ENCODE peak calls at places on chromosome 6, in nine cellular contexts. G is GM20000, S is HFFc6, Y is astrocyte of the cerebellum, Z is omental fat pad, K is B cell, I is mucosa of descending colon, N is endothelial cell, R is cardiac fibroblast. H is an unnamed sample.

GRCh38 chr6:17281100-17281496 is at the start of gene RBM24:
- DNase-seq in G (peak), S (peak), Y (peak), Z (peak), K (peak), I (peak), N (peak), R (peak), H (peak)

GRCh38 chr6:24584390-24584735 is 61.6 kb downstream of the KIAA0319 start:
- DNase-seq in G (no peak), S (no peak), Y (no peak), Z (no peak), K (no peak), I (no peak), N (no peak), R (no peak), H (peak)

GRCh38 chr6:116073765-116074450 is 13.2 kb upstream of the FRK start:
- DNase-seq in G (no peak), S (peak), Y (peak), Z (no peak), K (no peak), I (no peak), N (no peak), R (peak), H (no peak)

GRCh38 chr6:88963139-88964090 is at the start of gene RNGTT:
- DNase-seq in G (peak), S (peak), Y (peak), Z (peak), K (peak), I (peak), N (peak), R (peak), H (peak)

GRCh38 chr6:41935190-41935569 is 6.4 kb downstream of the CCND3 start:
- DNase-seq in G (no peak), S (no peak), Y (no peak), Z (no peak), K (no peak), I (no peak), N (no peak), R (no peak), H (no peak)

GRCh38 chr6:109793793-109794192 is 102.7 kb downstream of the FIG4 start:
- DNase-seq in G (no peak), S (peak), Y (peak), Z (no peak), K (no peak), I (peak), N (no peak), R (peak), H (no peak)

GRCh38 chr6:156955494-156956183 is 178.5 kb downstream of the ARID1B start:
- DNase-seq in G (no peak), S (no peak), Y (no peak), Z (no peak), K (no peak), I (peak), N (no peak), R (peak), H (no peak)

GRCh38 chr6:14294270-14294951 is 176.8 kb downstream of the CD83 start:
- DNase-seq in G (no peak), S (no peak), Y (no peak), Z (no peak), K (no peak), I (no peak), N (no peak), R (no peak), H (no peak)

GRCh38 chr6:96014846-96015245 is 928 bp upstream of the FUT9 start:
- DNase-seq in G (no peak), S (no peak), Y (no peak), Z (no peak), K (no peak), I (no peak), N (no peak), R (no peak), H (no peak)

GRCh38 chr6:149477544-149477943 is 7.3 kb downstream of the ZC3H12D start:
- DNase-seq in G (no peak), S (no peak), Y (no peak), Z (no peak), K (no peak), I (no peak), N (no peak), R (no peak), H (no peak)

GRCh38 chr6:169363590-169363989 is 109.9 kb upstream of the THBS2 start:
- DNase-seq in G (no peak), S (peak), Y (no peak), Z (no peak), K (no peak), I (no peak), N (no peak), R (peak), H (no peak)

GRCh38 chr6:36769161-36769675 is 70.0 kb downstream of the CPNE5 start:
- DNase-seq in G (no peak), S (peak), Y (no peak), Z (no peak), K (no peak), I (no peak), N (no peak), R (peak), H (no peak)

GRCh38 chr6:30818426-30818841 is 65.9 kb upstream of the DDR1 start:
- DNase-seq in G (no peak), S (peak), Y (no peak), Z (no peak), K (no peak), I (no peak), N (no peak), R (peak), H (no peak)

GRCh38 chr6:13846841-13847240 is 32.5 kb upstream of the MCUR1 start:
- DNase-seq in G (no peak), S (no peak), Y (no peak), Z (no peak), K (no peak), I (no peak), N (no peak), R (no peak), H (no peak)

GRCh38 chr6:48998574-48998973 is 464.5 kb downstream of the MMUT start:
- DNase-seq in G (no peak), S (no peak), Y (no peak), Z (no peak), K (no peak), I (no peak), N (no peak), R (no peak), H (no peak)

GRCh38 chr6:43992783-43993505 is 134.3 kb downstream of the MRPL14 start:
- DNase-seq in G (no peak), S (no peak), Y (no peak), Z (no peak), K (no peak), I (no peak), N (no peak), R (no peak), H (no peak)

GRCh38 chr6:157982580-157983438 is 1.1 kb downstream of the SYNJ2 start:
- DNase-seq in G (peak), S (peak), Y (no peak), Z (no peak), K (no peak), I (peak), N (no peak), R (peak), H (no peak)

GRCh38 chr6:72246926-72247325 is 360.6 kb downstream of the RIMS1 start:
- DNase-seq in G (no peak), S (no peak), Y (no peak), Z (no peak), K (no peak), I (no peak), N (no peak), R (no peak), H (no peak)

GRCh38 chr6:5150676-5151075 is 65.5 kb downstream of the PPP1R3G start:
- DNase-seq in G (no peak), S (peak), Y (no peak), Z (no peak), K (no peak), I (no peak), N (no peak), R (no peak), H (no peak)

GRCh38 chr6:38436726-38437465 is 202.8 kb downstream of the BTBD9 start:
- DNase-seq in G (no peak), S (peak), Y (peak), Z (no peak), K (no peak), I (no peak), N (no peak), R (peak), H (no peak)

GRCh38 chr6:106626485-106626884 is 2.8 kb downstream of the RTN4IP1 start:
- DNase-seq in G (no peak), S (no peak), Y (no peak), Z (no peak), K (no peak), I (no peak), N (no peak), R (no peak), H (no peak)

GRCh38 chr6:16762547-16763477 is 1.6 kb upstream of the ATXN1 start:
- DNase-seq in G (peak), S (peak), Y (no peak), Z (no peak), K (peak), I (peak), N (peak), R (peak), H (no peak)

GRCh38 chr6:28269492-28269891 is 2.5 kb downstream of the ZSCAN26 start:
- DNase-seq in G (no peak), S (peak), Y (peak), Z (no peak), K (no peak), I (no peak), N (no peak), R (peak), H (no peak)

GRCh38 chr6:38776515-38776914 is 61.4 kb downstream of the DNAH8 start:
- DNase-seq in G (no peak), S (peak), Y (no peak), Z (no peak), K (no peak), I (no peak), N (no peak), R (peak), H (no peak)

GRCh38 chr6:30541515-30542403 is 14.5 kb downstream of the GNL1 start:
- DNase-seq in G (peak), S (peak), Y (peak), Z (no peak), K (peak), I (peak), N (peak), R (peak), H (peak)

GRCh38 chr6:127641905-127642304 is 64.9 kb downstream of the C6orf58 start:
- DNase-seq in G (peak), S (peak), Y (peak), Z (no peak), K (no peak), I (peak), N (peak), R (peak), H (peak)

GRCh38 chr6:29629571-29629970 is 3.4 kb downstream of the GABBR1 start:
- DNase-seq in G (no peak), S (no peak), Y (no peak), Z (no peak), K (no peak), I (no peak), N (no peak), R (peak), H (no peak)

GRCh38 chr6:136465766-136466303 is 84.4 kb downstream of the MAP7 start:
- DNase-seq in G (no peak), S (no peak), Y (no peak), Z (no peak), K (no peak), I (no peak), N (no peak), R (no peak), H (no peak)

GRCh38 chr6:11632795-11633511 is 95.4 kb downstream of the TMEM170B start:
- DNase-seq in G (no peak), S (peak), Y (no peak), Z (no peak), K (no peak), I (no peak), N (no peak), R (peak), H (no peak)

GRCh38 chr6:104855507-104855906 is 4.2 kb downstream of the HACE1 start:
- DNase-seq in G (no peak), S (peak), Y (no peak), Z (no peak), K (no peak), I (no peak), N (no peak), R (peak), H (no peak)

GRCh38 chr6:104860221-104860620 is 502 bp upstream of the HACE1 start:
- DNase-seq in G (no peak), S (no peak), Y (no peak), Z (no peak), K (no peak), I (peak), N (no peak), R (no peak), H (no peak)

GRCh38 chr6:104862456-104862855 is 2.7 kb upstream of the HACE1 start:
- DNase-seq in G (no peak), S (no peak), Y (no peak), Z (no peak), K (no peak), I (no peak), N (no peak), R (no peak), H (no peak)

GRCh38 chr6:104859225-104860146 is at the start of gene HACE1:
- DNase-seq in G (peak), S (peak), Y (peak), Z (peak), K (peak), I (peak), N (peak), R (peak), H (peak)
- TF ChIP-seq CTCF in G (no peak), S (peak), Y (no peak), Z (no peak), K (no peak), I (peak), N (no peak), R (no peak), H (peak)

GRCh38 chr6:144647971-144648651 is 363.0 kb downstream of the UTRN start:
- DNase-seq in G (no peak), S (no peak), Y (no peak), Z (no peak), K (no peak), I (no peak), N (no peak), R (no peak), H (no peak)
- TF ChIP-seq CTCF in G (no peak), S (peak), Y (no peak), Z (no peak), K (no peak), I (no peak), N (no peak), R (no peak), H (no peak)

DNA sequence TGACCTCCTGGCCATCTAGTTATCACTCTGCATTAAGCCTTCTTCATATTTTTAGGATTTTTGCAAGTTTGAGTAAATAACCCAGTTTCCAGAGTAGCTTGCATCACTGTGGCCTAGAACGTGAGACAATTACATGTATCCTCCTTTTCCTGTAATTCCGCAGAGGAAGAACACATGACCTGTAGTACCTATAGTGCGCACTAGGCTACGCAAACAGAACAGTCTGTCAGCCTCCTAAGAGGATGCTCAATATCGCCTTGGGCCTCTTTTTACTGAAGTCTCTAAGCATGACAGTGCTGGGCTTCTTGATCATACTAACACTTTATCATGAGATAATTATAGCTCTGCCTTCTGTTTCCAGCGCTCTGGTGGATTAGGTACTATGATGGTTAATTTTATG is 20.2 kb upstream of the NR2E1 start:
- DNase-seq in G (no peak), S (no peak), Y (no peak), Z (no peak), K (no peak), I (no peak), N (no peak), R (no peak), H (no peak)
- TF ChIP-seq CTCF in G (no peak), S (peak), Y (no peak), Z (no peak), K (no peak), I (no peak), N (peak), R (no peak), H (peak)

GRCh38 chr6:26258199-26258977 is 106.6 kb upstream of the BTN3A2 start:
- DNase-seq in G (no peak), S (no peak), Y (no peak), Z (no peak), K (no peak), I (no peak), N (no peak), R (no peak), H (no peak)
- TF ChIP-seq CTCF in G (peak), S (peak), Y (peak), Z (no peak), K (no peak), I (no peak), N (no peak), R (peak), H (no peak)

GRCh38 chr6:165390475-165390874 is 81.1 kb upstream of the C6orf118 start:
- DNase-seq in G (no peak), S (no peak), Y (no peak), Z (no peak), K (no peak), I (no peak), N (no peak), R (no peak), H (no peak)
- TF ChIP-seq CTCF in G (no peak), S (no peak), Y (no peak), Z (no peak), K (no peak), I (no peak), N (no peak), R (no peak), H (no peak)